ENCODE peak calls at places on chromosomes 13 and 19, in eight cellular contexts. Y is body of pancreas, I is Peyer's patch, E is tibial nerve, W is left lung, G is fibroblast of lung, O is GM23338, N is colonic mucosa. S is an unnamed sample.

GRCh38 chr13:77565635-77566034 is 30.1 kb downstream of the SCEL start:
- DNase-seq in E (no peak), W (no peak), Y (no peak), G (peak; percentile 23), N (no peak), O (peak; percentile 65), I (no peak), S (peak; percentile 45)

GRCh38 chr19:7953060-7953459 is 9.6 kb upstream of the TIMM44 start:
- DNase-seq in Y (no peak), O (no peak), G (peak; percentile 41), W (no peak), N (no peak), E (no peak), I (no peak), S (no peak)

GRCh38 chr13:46165485-46166220 is 16.3 kb downstream of the LCP1 start:
- DNase-seq in I (no peak), E (no peak), G (peak; percentile 60), N (no peak), W (no peak), Y (no peak), O (no peak), S (no peak)

GRCh38 chr13:66981912-66982311 is 248.2 kb downstream of the PCDH9 start:
- DNase-seq in W (no peak), I (no peak), Y (no peak), G (no peak), O (no peak), N (no peak), E (no peak), S (no peak)

GRCh38 chr19:35545855-35546381 is 492 bp downstream of the TMEM147 start:
- DNase-seq in I (peak; percentile 66), G (peak; percentile 18), E (no peak), O (peak; percentile 63), N (peak; percentile 48), Y (peak; percentile 49), W (no peak), S (peak; percentile 68)

GRCh38 chr13:23506071-23506820 is 64.0 kb upstream of the TNFRSF19 start:
- DNase-seq in W (no peak), G (peak; percentile 72), E (no peak), Y (no peak), I (no peak), N (no peak), O (no peak), S (no peak)

GRCh38 chr13:23449386-23450162 is 16.1 kb upstream of the SACS start:
- DNase-seq in G (no peak), O (peak; percentile 66), Y (no peak), I (no peak), N (no peak), W (no peak), E (no peak), S (no peak)

GRCh38 chr19:17080441-17080803 is 4.8 kb downstream of the MYO9B start:
- DNase-seq in G (no peak), I (no peak), N (no peak), W (no peak), E (no peak), Y (no peak), O (no peak), S (no peak)

GRCh38 chr19:4042731-4043082 is 24.0 kb downstream of the ZBTB7A start:
- DNase-seq in N (peak; percentile 62), G (no peak), W (no peak), O (no peak), E (no peak), I (no peak), Y (peak; percentile 72), S (no peak)

GRCh38 chr13:43397110-43397509 is 373.7 kb downstream of the DNAJC15 start:
- DNase-seq in Y (no peak), I (no peak), G (peak; percentile 29), E (no peak), O (no peak), N (no peak), W (no peak), S (no peak)

DNA sequence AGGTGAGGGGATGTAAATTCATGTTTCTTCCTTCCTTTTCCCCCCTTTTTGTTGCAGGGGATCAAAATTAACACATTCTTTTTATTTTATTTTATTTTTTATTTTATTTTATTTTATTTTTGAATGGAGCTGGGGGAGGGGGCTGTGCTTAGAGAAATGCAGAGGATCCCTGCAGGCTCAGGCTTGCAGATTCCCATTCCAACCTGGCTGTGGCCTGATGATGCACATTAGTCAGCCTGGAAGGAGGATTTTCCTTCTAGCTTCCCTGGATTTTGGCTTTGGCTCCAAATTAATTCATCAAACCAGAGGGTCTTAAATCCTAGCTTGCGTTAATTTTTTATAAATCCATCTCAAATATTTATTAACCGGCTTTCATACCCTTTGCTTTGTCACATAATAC is 67.0 kb downstream of the FREM2 start:
- DNase-seq in N (no peak), G (no peak), I (no peak), E (no peak), O (peak; percentile 53), W (no peak), Y (no peak), S (no peak)
- H3K4me1 ChIP-seq in N (no peaks in the 10 kb centered on the region), G (no peaks in the 10 kb centered on the region), I (no peaks in the 10 kb centered on the region), E (no peaks in the 10 kb centered on the region), O (peaks cover 13% of the 10 kb centered on the region), W (no peaks in the 10 kb centered on the region), Y (peaks cover 7% of the 10 kb centered on the region), S (peaks cover 11% of the 10 kb centered on the region)

GRCh38 chr13:29502391-29503008 is 93.0 kb downstream of the SLC7A1 start:
- DNase-seq in W (no peak), O (no peak), Y (no peak), E (no peak), N (no peak), I (no peak), G (no peak), S (no peak)
- H3K4me3 ChIP-seq in W (no peak overlapping the region), O (no peak overlapping the region), Y (no peak overlapping the region), E (peak overlapping the region; percentile 23), N (no peak overlapping the region), I (no peak overlapping the region), G (no peak overlapping the region), S (no peak overlapping the region)

GRCh38 chr13:50744261-50744660 is 99.2 kb downstream of the DLEU7 start:
- DNase-seq in E (no peak), I (no peak), O (no peak), G (no peak), W (no peak), N (no peak), Y (no peak), S (no peak)

GRCh38 chr13:50745542-50745941 is 98.0 kb downstream of the DLEU7 start:
- DNase-seq in W (no peak), I (no peak), Y (no peak), G (no peak), E (no peak), N (no peak), O (peak; percentile 40), S (no peak)

GRCh38 chr13:50742353-50742752 is 101.1 kb downstream of the DLEU7 start:
- DNase-seq in E (no peak), O (no peak), I (no peak), N (no peak), Y (no peak), W (no peak), G (no peak), S (no peak)

GRCh38 chr13:50747939-50748338 is 95.6 kb downstream of the DLEU7 start:
- DNase-seq in Y (no peak), N (no peak), E (no peak), G (no peak), W (no peak), I (no peak), O (no peak), S (no peak)
- TF ChIP-seq CTCF in Y (no peak), N (no peak), E (no peak), G (no peak), W (no peak), I (no peak), O (no peak), S (no peak)

DNA sequence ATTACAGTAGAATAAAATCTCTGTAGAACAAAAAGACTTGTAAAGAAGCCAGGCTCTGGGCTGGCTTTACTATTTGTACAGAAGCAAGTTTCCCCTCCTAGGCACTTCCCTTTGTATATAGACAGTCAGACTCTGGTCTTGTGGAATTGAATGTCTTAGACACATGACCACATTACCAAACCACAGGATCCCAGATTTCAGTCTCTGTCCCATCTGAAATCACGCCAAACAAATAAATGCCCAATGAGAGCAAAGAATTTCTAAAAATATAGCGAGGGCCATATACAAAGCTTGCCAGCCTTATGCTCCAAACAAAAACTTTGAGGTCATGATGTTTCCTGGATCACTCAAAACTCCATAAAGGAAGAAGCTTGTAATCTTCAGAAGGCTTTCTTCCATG is 23.9 kb downstream of the CCDC70 start:
- DNase-seq in N (peak; percentile 2), O (no peak), W (no peak), E (no peak), Y (no peak), I (no peak), G (no peak), S (no peak)
- H3K4me1 ChIP-seq in N (no peaks in the 10 kb centered on the region), O (no peaks in the 10 kb centered on the region), W (no peaks in the 10 kb centered on the region), E (no peaks in the 10 kb centered on the region), Y (no peaks in the 10 kb centered on the region), I (no peaks in the 10 kb centered on the region), G (no peaks in the 10 kb centered on the region), S (no peaks in the 10 kb centered on the region)

GRCh38 chr19:46296722-46297431 is at the start of gene HIF3A:
- DNase-seq in G (no peak), E (peak; percentile 58), N (peak; percentile 74), O (peak; percentile 99), W (peak; percentile 55), Y (peak; percentile 41), I (peak; percentile 82), S (no peak)
- H3K4me3 ChIP-seq in G (peak within 1 kb of the TSS; percentile 65), E (peak within 1 kb of the TSS; percentile 63), N (peak within 1 kb of the TSS; percentile 13), O (peak within 1 kb of the TSS; percentile 91), W (peak within 1 kb of the TSS; percentile 47), Y (no peak within 1 kb of the TSS), I (peak within 1 kb of the TSS; percentile 34), S (no peak within 1 kb of the TSS)